ENCODE peak calls at places on chromosomes 16 and 17, in seven cellular contexts. B, Q, N, U, X, S and P are unnamed samples.

GRCh38 chr17:7508846-7509245 is 24.7 kb downstream of the POLR2A start:
- DNase-seq in S (no peak), Q (no peak), X (no peak), N (no peak), U (no peak), B (no peak), P (no peak)

GRCh38 chr17:45977976-45978626 is 20.9 kb upstream of the STH start:
- DNase-seq in S (no peak), U (no peak), Q (no peak), X (no peak), N (no peak), B (no peak), P (no peak)

GRCh38 chr16:10598157-10598556 is 17.8 kb upstream of the EMP2 start:
- DNase-seq in N (no peak), X (no peak), B (no peak), U (no peak), Q (no peak), S (no peak), P (no peak)

GRCh38 chr17:17179371-17179827 is 26.7 kb downstream of the PLD6 start:
- DNase-seq in N (no peak), U (no peak), B (no peak), S (no peak), Q (no peak), X (peak; percentile 30), P (no peak)

GRCh38 chr17:888998-889401 is 90.6 kb downstream of the NXN start:
- DNase-seq in X (peak; percentile 24), S (no peak), B (no peak), Q (no peak), U (no peak), N (no peak), P (no peak)

GRCh38 chr17:20206591-20206990 is 197.4 kb downstream of the SPECC1 start:
- DNase-seq in N (no peak), Q (no peak), S (no peak), U (no peak), X (no peak), B (no peak), P (no peak)

GRCh38 chr17:75476274-75476673 is 19.8 kb downstream of the TMEM94 start:
- DNase-seq in N (no peak), S (no peak), X (no peak), U (no peak), Q (no peak), B (no peak), P (no peak)

GRCh38 chr16:31061126-31061812 is 12.8 kb downstream of the ZNF668 start:
- DNase-seq in Q (no peak), S (no peak), U (no peak), X (no peak), N (no peak), B (no peak), P (no peak)

GRCh38 chr17:72940511-72940910 is 152.0 kb downstream of the SLC39A11 start:
- DNase-seq in X (no peak), N (no peak), Q (no peak), B (no peak), U (no peak), S (no peak), P (no peak)

GRCh38 chr16:88350922-88351321 is 31.8 kb upstream of the ZNF469 start:
- DNase-seq in Q (no peak), N (no peak), X (no peak), B (no peak), U (peak; percentile 23), S (no peak), P (no peak)

GRCh38 chr16:1262210-1262845 is 6.5 kb downstream of the TPSD1 start:
- DNase-seq in X (no peak), B (no peak), Q (no peak), S (no peak), U (no peak), N (no peak), P (no peak)

GRCh38 chr16:68732068-68732680 is 4.9 kb upstream of the CDH1 start:
- DNase-seq in U (peak; percentile 61), X (no peak), B (peak; percentile 84), Q (peak; percentile 62), S (peak; percentile 63), N (peak; percentile 60), P (no peak)

GRCh38 chr16:79580465-79581200 is 19.9 kb downstream of the MAF start:
- DNase-seq in Q (no peak), S (no peak), U (no peak), N (no peak), B (no peak), X (no peak), P (no peak)

GRCh38 chr17:73338050-73338491 is 26.3 kb upstream of the CDC42EP4 start:
- DNase-seq in S (no peak), B (no peak), Q (no peak), X (no peak), N (no peak), U (peak; percentile 38), P (no peak)

GRCh38 chr16:11604783-11605563 is 18.3 kb upstream of the LITAF start:
- DNase-seq in U (no peak), S (no peak), X (no peak), Q (no peak), N (no peak), B (no peak), P (no peak)

GRCh38 chr16:83995756-83996155 is 27.7 kb downstream of the NECAB2 start:
- DNase-seq in S (peak; percentile 82), N (peak; percentile 18), Q (no peak), X (no peak), B (peak; percentile 78), U (no peak), P (no peak)

GRCh38 chr17:82495844-82496528 is 23.5 kb upstream of the FOXK2 start:
- DNase-seq in B (no peak), S (peak; percentile 64), X (no peak), Q (peak; percentile 48), N (peak; percentile 46), U (peak; percentile 10), P (peak; percentile 78)

GRCh38 chr17:63358111-63358839 is 87.8 kb downstream of the CYB561 start:
- DNase-seq in U (peak; percentile 39), N (no peak), B (no peak), Q (no peak), S (no peak), X (no peak), P (no peak)

GRCh38 chr16:66858740-66859396 is 14.7 kb downstream of the CA7 start:
- DNase-seq in X (no peak), N (peak; percentile 63), U (peak; percentile 19), S (no peak), B (no peak), Q (no peak), P (no peak)

GRCh38 chr16:87578531-87578930 is 23.8 kb upstream of the JPH3 start:
- DNase-seq in N (no peak), B (no peak), U (no peak), S (no peak), X (no peak), Q (no peak), P (no peak)

GRCh38 chr17:82216301-82217119 is 3.9 kb upstream of the CCDC57 start:
- DNase-seq in X (peak; percentile 59), B (no peak), Q (peak; percentile 75), N (peak; percentile 85), S (no peak), U (peak; percentile 54), P (peak; percentile 45)

GRCh38 chr16:87053016-87053982 is 263.9 kb downstream of the C16orf95 start:
- DNase-seq in Q (no peak), N (no peak), S (peak; percentile 67), X (no peak), U (no peak), B (peak; percentile 76), P (no peak)

GRCh38 chr17:17783121-17783824 is 53.5 kb downstream of the SREBF1 start:
- DNase-seq in Q (no peak), B (peak; percentile 74), N (no peak), U (peak; percentile 76), S (peak; percentile 83), X (peak; percentile 33), P (peak; percentile 83)

GRCh38 chr16:49410226-49410625 is 36.6 kb downstream of the C16orf78 start:
- DNase-seq in U (no peak), Q (no peak), N (no peak), X (no peak), B (no peak), S (no peak), P (no peak)
- TF ChIP-seq JUND in U (no peak), Q (no peak), N (no peak), X (no peak), B (no peak), S (no peak), P (no peak)

DNA sequence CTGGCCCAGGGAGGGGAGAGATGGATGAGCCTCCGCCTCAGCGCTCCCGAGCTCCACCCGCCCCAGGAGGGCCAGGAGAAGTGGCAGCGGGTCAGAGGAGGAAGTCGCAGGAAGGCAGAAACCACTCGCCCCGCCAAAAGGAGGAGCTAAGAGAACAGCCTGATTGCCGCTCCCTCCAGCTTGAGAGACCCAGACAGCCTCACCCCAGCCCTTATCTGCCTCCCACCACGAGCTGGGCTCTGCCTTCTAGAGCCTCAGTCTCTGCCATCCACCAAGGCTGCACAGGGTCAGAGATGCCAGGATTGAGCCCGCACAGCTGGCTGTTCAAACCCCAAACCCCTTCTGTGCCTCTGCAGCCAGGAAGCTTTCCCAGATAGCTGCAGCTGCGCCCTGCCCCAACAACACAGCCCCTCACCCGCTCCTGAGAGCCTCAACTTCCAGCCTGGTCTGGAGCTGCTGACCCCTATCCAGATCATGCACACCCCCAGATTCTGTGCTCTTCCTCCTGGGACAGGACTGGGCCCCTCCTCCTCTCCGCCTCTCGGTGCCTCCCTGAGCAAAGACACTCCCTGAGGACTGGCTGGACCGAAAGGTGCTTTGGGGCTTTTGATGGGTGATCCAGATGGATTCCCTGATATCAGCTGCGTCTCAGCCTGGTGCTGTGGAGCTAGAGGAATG is 1.0 kb upstream of the ATP2A3 start:
- DNase-seq in X (peak; percentile 33), S (peak; percentile 80), B (peak; percentile 66), N (peak; percentile 22), Q (no peak), U (peak; percentile 71), P (peak; percentile 55)
- TF ChIP-seq JUND in X (no peak), S (no peak), B (no peak), N (no peak), Q (no peak), U (no peak), P (no peak)

GRCh38 chr16:57961538-57961937 is 9.4 kb downstream of the CNGB1 start:
- DNase-seq in Q (no peak), S (no peak), U (no peak), X (no peak), N (no peak), B (no peak), P (no peak)
- TF ChIP-seq JUND in Q (no peak), S (no peak), U (no peak), X (no peak), N (no peak), B (no peak), P (no peak)

GRCh38 chr16:90023078-90023447 is 3.8 kb upstream of the DBNDD1 start:
- DNase-seq in U (no peak), X (no peak), Q (no peak), S (no peak), B (no peak), N (no peak), P (no peak)

GRCh38 chr16:90020260-90020837 is 1.1 kb upstream of the DBNDD1 start:
- DNase-seq in X (no peak), U (no peak), B (no peak), S (no peak), Q (peak; percentile 26), N (no peak), P (peak; percentile 52)

GRCh38 chr16:90019543-90020259 is 445 bp upstream of the DBNDD1 start:
- DNase-seq in U (peak; percentile 94), Q (peak; percentile 67), B (peak; percentile 96), S (peak; percentile 85), X (no peak), N (no peak), P (peak; percentile 63)

GRCh38 chr16:90020838-90021382 is 1.7 kb upstream of the DBNDD1 start:
- DNase-seq in S (no peak), N (no peak), Q (peak; percentile 93), X (no peak), B (no peak), U (peak; percentile 66), P (no peak)

GRCh38 chr16:90022209-90023077 is 3.2 kb upstream of the DBNDD1 start:
- DNase-seq in N (peak; percentile 87), Q (peak; percentile 92), S (peak; percentile 83), B (peak; percentile 91), U (peak; percentile 96), X (peak; percentile 62), P (peak; percentile 95)
- TF ChIP-seq JUND in N (no peak), Q (no peak), S (no peak), B (no peak), U (no peak), X (no peak), P (no peak)